ENCODE peak calls at places on chromosomes 11 and 22, in four cellular contexts. One of them, this sample, is unnamed.

GRCh38 chr11:454801-455565 is 4.9 kb downstream of the PTDSS2 start:
- DNase-seq in stimulated activated CD8-positive, alpha-beta memory T cell treated with anti-CD3 and anti-CD28 coated beads, Interleukin-4, amount 100 ng/mL, for 48 hours: no peak
- DNase-seq in tibial nerve: no peak
- DNase-seq in PC-3: no peak
- DNase-seq in this sample: no peak

GRCh38 chr11:124740277-124740882 is 638 bp downstream of the NRGN start:
- DNase-seq in stimulated activated CD8-positive, alpha-beta memory T cell treated with anti-CD3 and anti-CD28 coated beads, Interleukin-4, amount 100 ng/mL, for 48 hours: peak; percentile 78
- DNase-seq in PC-3: peak; percentile 60
- DNase-seq in tibial nerve: no peak
- DNase-seq in this sample: no peak

GRCh38 chr22:39472570-39473556 is 16.1 kb downstream of the MGAT3 start:
- DNase-seq in PC-3: no peak
- DNase-seq in stimulated activated CD8-positive, alpha-beta memory T cell treated with anti-CD3 and anti-CD28 coated beads, Interleukin-4, amount 100 ng/mL, for 48 hours: no peak
- DNase-seq in tibial nerve: no peak
- DNase-seq in this sample: no peak

GRCh38 chr11:108916935-108917334 is 252.1 kb downstream of the DDX10 start:
- DNase-seq in tibial nerve: no peak
- DNase-seq in PC-3: no peak
- DNase-seq in stimulated activated CD8-positive, alpha-beta memory T cell treated with anti-CD3 and anti-CD28 coated beads, Interleukin-4, amount 100 ng/mL, for 48 hours: no peak
- DNase-seq in this sample: no peak

GRCh38 chr11:66293352-66293751 is 1.7 kb downstream of the TMEM151A start:
- DNase-seq in tibial nerve: no peak
- DNase-seq in stimulated activated CD8-positive, alpha-beta memory T cell treated with anti-CD3 and anti-CD28 coated beads, Interleukin-4, amount 100 ng/mL, for 48 hours: no peak
- DNase-seq in PC-3: no peak
- DNase-seq in this sample: no peak

GRCh38 chr22:30810105-30810504 is 115.4 kb downstream of the OSBP2 start:
- DNase-seq in tibial nerve: no peak
- DNase-seq in stimulated activated CD8-positive, alpha-beta memory T cell treated with anti-CD3 and anti-CD28 coated beads, Interleukin-4, amount 100 ng/mL, for 48 hours: peak; percentile 32
- DNase-seq in PC-3: no peak
- DNase-seq in this sample: no peak

GRCh38 chr11:62142921-62143320 is 19.1 kb downstream of the INCENP start:
- DNase-seq in PC-3: no peak
- DNase-seq in stimulated activated CD8-positive, alpha-beta memory T cell treated with anti-CD3 and anti-CD28 coated beads, Interleukin-4, amount 100 ng/mL, for 48 hours: peak; percentile 7
- DNase-seq in tibial nerve: no peak
- DNase-seq in this sample: no peak

GRCh38 chr11:118342503-118343161 is at the start of gene CD3D:
- DNase-seq in tibial nerve: no peak
- DNase-seq in stimulated activated CD8-positive, alpha-beta memory T cell treated with anti-CD3 and anti-CD28 coated beads, Interleukin-4, amount 100 ng/mL, for 48 hours: peak; percentile 74
- DNase-seq in PC-3: no peak
- DNase-seq in this sample: no peak

GRCh38 chr11:88623536-88623935 is 286.0 kb upstream of the CTSC start:
- DNase-seq in tibial nerve: no peak
- DNase-seq in PC-3: no peak
- DNase-seq in stimulated activated CD8-positive, alpha-beta memory T cell treated with anti-CD3 and anti-CD28 coated beads, Interleukin-4, amount 100 ng/mL, for 48 hours: no peak
- DNase-seq in this sample: no peak

GRCh38 chr22:29587938-29588699 is 7.2 kb upstream of the NIPSNAP1 start:
- DNase-seq in PC-3: peak; percentile 67
- DNase-seq in stimulated activated CD8-positive, alpha-beta memory T cell treated with anti-CD3 and anti-CD28 coated beads, Interleukin-4, amount 100 ng/mL, for 48 hours: no peak
- DNase-seq in tibial nerve: no peak
- DNase-seq in this sample: no peak

GRCh38 chr11:102437727-102438126 is 14.8 kb downstream of the TMEM123 start:
- DNase-seq in PC-3: no peak
- DNase-seq in tibial nerve: no peak
- DNase-seq in stimulated activated CD8-positive, alpha-beta memory T cell treated with anti-CD3 and anti-CD28 coated beads, Interleukin-4, amount 100 ng/mL, for 48 hours: no peak
- DNase-seq in this sample: no peak

GRCh38 chr11:19984048-19984742 is 176.1 kb downstream of the DBX1 start:
- DNase-seq in PC-3: no peak
- DNase-seq in tibial nerve: no peak
- DNase-seq in stimulated activated CD8-positive, alpha-beta memory T cell treated with anti-CD3 and anti-CD28 coated beads, Interleukin-4, amount 100 ng/mL, for 48 hours: no peak
- DNase-seq in this sample: no peak

GRCh38 chr11:47591764-47592163 is 2.4 kb downstream of the C1QTNF4 start:
- DNase-seq in tibial nerve: no peak
- DNase-seq in PC-3: no peak
- DNase-seq in stimulated activated CD8-positive, alpha-beta memory T cell treated with anti-CD3 and anti-CD28 coated beads, Interleukin-4, amount 100 ng/mL, for 48 hours: no peak
- DNase-seq in this sample: no peak

GRCh38 chr11:69442807-69443137 is 38.7 kb upstream of the LINC01488 start:
- DNase-seq in PC-3: peak; percentile 62
- DNase-seq in tibial nerve: no peak
- DNase-seq in stimulated activated CD8-positive, alpha-beta memory T cell treated with anti-CD3 and anti-CD28 coated beads, Interleukin-4, amount 100 ng/mL, for 48 hours: no peak
- DNase-seq in this sample: no peak

This sample was measured in progenitor cell of endocrine pancreas.